ENCODE peak calls at places on chromosomes 5 and 9, in seven cellular contexts. F, O, E, X, D, A and Y are unnamed samples.

GRCh38 chr5:38536968-38537367 is 19.5 kb downstream of the LIFR start:
- DNase-seq in F (no peak), O (no peak), E (no peak), X (no peak), D (no peak), A (no peak), Y (no peak)

GRCh38 chr9:1909322-1909721 is 105.8 kb upstream of the SMARCA2 start:
- DNase-seq in F (no peak), O (no peak), E (no peak), X (no peak), D (no peak), A (no peak), Y (no peak)

GRCh38 chr9:5110867-5111681 is 74.4 kb downstream of the INSL6 start:
- DNase-seq in F (no peak), O (no peak), E (no peak), X (no peak), D (no peak), A (no peak), Y (no peak)

GRCh38 chr5:134110382-134110781 is 4.1 kb upstream of the TCF7 start:
- DNase-seq in F (no peak), O (no peak), E (no peak), X (no peak), D (no peak), A (no peak), Y (no peak)

GRCh38 chr5:154368041-154368800 is 77.6 kb upstream of the SAP30L start:
- DNase-seq in F (no peak), O (peak; percentile 31), E (peak; percentile 89), X (peak; percentile 95), D (no peak), A (peak; percentile 90), Y (peak; percentile 98)

GRCh38 chr5:57824047-57824446 is 341.4 kb upstream of the ACTBL2 start:
- DNase-seq in F (no peak), O (no peak), E (no peak), X (peak; percentile 99), D (no peak), A (peak; percentile 46), Y (peak; percentile 82)

GRCh38 chr5:9898319-9898718 is 268.2 kb upstream of the TAS2R1 start:
- DNase-seq in F (no peak), O (peak; percentile 30), E (peak; percentile 5), X (peak; percentile 4), D (no peak), A (peak; percentile 11), Y (peak; percentile 55)

GRCh38 chr5:180639743-180640300 is 9.6 kb downstream of the FLT4 start:
- DNase-seq in F (no peak), O (no peak), E (no peak), X (no peak), D (no peak), A (no peak), Y (no peak)

GRCh38 chr9:26326473-26327044 is 566.0 kb downstream of the CAAP1 start:
- DNase-seq in F (no peak), O (no peak), E (peak; percentile 28), X (peak; percentile 37), D (no peak), A (peak; percentile 43), Y (peak; percentile 79)

GRCh38 chr5:133994297-133994989 is 10.3 kb downstream of the VDAC1 start:
- DNase-seq in F (no peak), O (no peak), E (no peak), X (no peak), D (no peak), A (no peak), Y (no peak)

GRCh38 chr5:6791031-6791577 is 77.9 kb downstream of the TENT4A start:
- DNase-seq in F (no peak), O (no peak), E (no peak), X (no peak), D (no peak), A (no peak), Y (no peak)

GRCh38 chr5:83000448-83000847 is 76.7 kb downstream of the TMEM167A start:
- DNase-seq in F (no peak), O (no peak), E (no peak), X (peak; percentile 80), D (no peak), A (no peak), Y (peak; percentile 5)

GRCh38 chr5:138696501-138696900 is 56.7 kb upstream of the CTNNA1 start:
- DNase-seq in F (no peak), O (no peak), E (no peak), X (peak; percentile 58), D (no peak), A (peak; percentile 20), Y (peak; percentile 69)

GRCh38 chr9:118674942-118675341 is 694.3 kb downstream of the BRINP1 start:
- DNase-seq in F (no peak), O (no peak), E (no peak), X (no peak), D (no peak), A (no peak), Y (no peak)

GRCh38 chr5:24353606-24354005 is 291.2 kb downstream of the CDH10 start:
- DNase-seq in F (no peak), O (no peak), E (no peak), X (no peak), D (no peak), A (no peak), Y (no peak)

GRCh38 chr5:107680099-107680498 is 9.4 kb upstream of the EFNA5 start:
- DNase-seq in F (no peak), O (no peak), E (no peak), X (no peak), D (no peak), A (no peak), Y (no peak)

GRCh38 chr5:17666726-17667235 is 32.5 kb downstream of the TAF11L14 start:
- DNase-seq in F (no peak), O (no peak), E (no peak), X (no peak), D (no peak), A (no peak), Y (no peak)

GRCh38 chr5:166845044-166845443 is 1446.4 kb upstream of the WWC1 start:
- DNase-seq in F (no peak), O (no peak), E (no peak), X (peak; percentile 0), D (no peak), A (no peak), Y (no peak)

GRCh38 chr5:80207832-80208231 is 48.0 kb downstream of the SERINC5 start:
- DNase-seq in F (no peak), O (no peak), E (no peak), X (no peak), D (no peak), A (no peak), Y (no peak)
- TF ChIP-seq CTCF in F (no peak), O (no peak), E (no peak), X (no peak), D (no peak), A (no peak), Y (no peak)

GRCh38 chr5:35894131-35894530 is 37.4 kb downstream of the IL7R start:
- DNase-seq in F (no peak), O (no peak), E (no peak), X (no peak), D (no peak), A (no peak), Y (no peak)

GRCh38 chr5:35884789-35885172 is 28.1 kb downstream of the IL7R start:
- DNase-seq in F (no peak), O (no peak), E (no peak), X (no peak), D (no peak), A (no peak), Y (no peak)

GRCh38 chr5:35884125-35884788 is 27.6 kb downstream of the IL7R start:
- DNase-seq in F (no peak), O (no peak), E (no peak), X (peak; percentile 94), D (no peak), A (peak; percentile 87), Y (peak; percentile 64)

GRCh38 chr5:35890021-35890740 is 33.5 kb downstream of the IL7R start:
- DNase-seq in F (no peak), O (no peak), E (no peak), X (no peak), D (no peak), A (no peak), Y (no peak)
- H3K4me3 ChIP-seq in F (no peak overlapping the region), O (no peak overlapping the region), E (no peak overlapping the region), X (no peak overlapping the region), D (no peak overlapping the region), A (no peak overlapping the region), Y (no peak overlapping the region)

DNA sequence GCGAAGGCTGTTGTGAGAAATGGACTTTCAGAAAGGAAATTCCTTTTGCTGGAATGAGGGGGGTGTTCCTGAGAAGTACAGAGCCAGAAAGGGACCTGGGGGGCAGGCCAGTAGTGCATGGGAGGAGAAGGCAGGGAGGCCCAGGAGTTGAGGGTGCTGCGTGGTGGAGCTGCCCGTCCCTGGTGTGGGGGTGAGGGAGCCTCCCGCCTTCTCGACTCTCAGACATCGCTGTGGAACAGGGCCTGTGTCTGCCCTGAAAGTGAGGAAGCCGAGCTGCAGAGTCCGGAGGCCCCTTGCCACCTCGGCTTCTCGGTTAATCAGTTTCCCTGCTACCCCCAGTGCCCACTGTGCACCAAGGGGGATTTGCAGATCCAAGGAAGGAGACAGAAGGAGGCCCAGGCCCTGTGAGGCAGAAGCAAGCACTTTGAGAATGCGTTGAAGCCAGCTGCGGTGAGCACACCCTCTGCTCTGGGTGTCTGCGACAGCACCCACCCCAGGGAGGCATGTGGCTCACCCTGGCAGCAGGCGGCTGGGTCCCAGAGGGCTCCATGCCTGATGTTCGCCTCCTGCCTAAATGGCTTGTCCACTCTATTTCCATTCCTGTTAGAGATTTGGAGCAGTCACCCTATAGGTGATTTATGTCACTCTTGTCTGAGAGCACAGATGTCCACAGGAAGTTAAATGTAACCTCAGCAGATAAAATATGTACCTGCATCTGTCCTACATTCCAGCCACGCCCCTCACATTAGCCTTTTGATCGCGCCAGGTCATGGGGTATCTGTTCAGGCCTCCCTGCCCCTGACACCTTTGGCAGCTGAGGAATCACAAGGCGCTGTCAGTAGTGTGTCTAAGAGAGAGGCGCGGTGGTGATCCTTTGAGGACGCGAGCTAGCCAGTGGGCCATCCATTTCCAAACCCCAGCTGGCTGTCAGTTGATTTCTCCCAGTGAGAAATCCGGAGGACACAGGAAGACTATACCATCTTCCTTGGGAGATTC is 28.3 kb downstream of the PTGES2 start:
- DNase-seq in F (no peak), O (no peak), E (no peak), X (no peak), D (no peak), A (no peak), Y (peak; percentile 95)
- TF ChIP-seq CTCF in F (no peak), O (no peak), E (no peak), X (no peak), D (no peak), A (no peak), Y (no peak)

DNA sequence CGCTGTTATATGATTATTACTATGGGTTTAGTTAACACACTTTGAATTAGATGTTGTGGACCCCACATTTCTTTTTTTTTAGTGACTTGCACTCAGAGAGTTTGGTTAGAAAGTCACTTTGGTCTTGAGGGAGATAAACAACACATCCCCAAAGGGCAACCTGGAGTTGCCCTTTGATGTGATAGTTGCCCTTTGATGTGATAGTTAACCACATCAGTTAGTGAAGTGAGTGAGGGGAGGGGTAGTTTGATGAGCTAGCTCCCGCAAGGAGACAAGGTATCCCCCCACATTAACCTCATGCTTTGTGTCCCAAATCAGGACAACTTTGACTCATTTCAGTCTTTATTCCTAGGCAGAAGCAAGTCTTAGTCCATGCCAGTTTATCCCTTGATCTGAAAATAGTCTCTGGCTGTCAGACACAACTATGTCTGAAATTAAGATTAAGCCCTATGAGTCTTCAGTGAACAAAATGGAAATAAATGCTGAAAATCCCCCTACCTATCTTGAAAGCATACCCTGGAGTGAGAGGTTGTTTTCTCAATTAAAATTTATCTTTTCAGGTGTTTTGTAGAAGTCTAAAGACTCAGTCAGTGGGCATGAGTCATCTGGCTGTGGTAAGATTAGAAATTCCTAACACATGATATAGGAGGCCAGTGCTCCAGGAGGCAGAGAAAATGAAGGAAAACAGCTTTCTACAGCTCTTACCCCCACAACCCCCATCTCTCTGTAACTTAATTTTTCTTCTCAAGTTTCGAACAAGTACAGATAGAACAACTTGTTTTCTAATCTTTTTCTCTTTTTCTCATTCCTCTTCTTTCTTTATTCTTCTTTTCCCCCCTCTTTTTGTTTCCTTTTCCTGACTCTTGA is 208.9 kb upstream of the DMRTA1 start:
- DNase-seq in F (no peak), O (no peak), E (no peak), X (peak; percentile 96), D (no peak), A (no peak), Y (peak; percentile 87)
- H3K4me3 ChIP-seq in F (no peak overlapping the region), O (no peak overlapping the region), E (no peak overlapping the region), X (peak overlapping the region; percentile 37), D (no peak overlapping the region), A (no peak overlapping the region), Y (no peak overlapping the region)